ENCODE peak calls at places on chromosome 16, in ten cellular contexts. One of them, this sample, is unnamed.

GRCh38 chr16:58883131-58883530 is 149.0 kb upstream of the GOT2 start:
- DNase-seq in NCI-H510A: no peak
- DNase-seq in HT-29: no peak
- DNase-seq in stimulated activated CD8-positive, alpha-beta memory T cell treated with anti-CD3 and anti-CD28 coated beads, Interleukin-4, amount 100 ng/mL, for 1 hour: no peak
- DNase-seq in stimulated activated naive CD8-positive, alpha-beta T cell treated with anti-CD3 and anti-CD28 coated beads, Interleukin-15, Interleukin-2, amounts not matched to agents 100 U/mL and 50 U/mL, for 24 hours: no peak
- DNase-seq in activated T-helper 1 cell treated with Interleukin-2 at 50 U/mL for 16 hours: no peak
- DNase-seq in NCI-H460: no peak
- DNase-seq in nephron progenitor cell: no peak
- DNase-seq in RPMI7951: no peak
- DNase-seq in nucleus accumbens: no peak
- DNase-seq in this sample: no peak

GRCh38 chr16:86171329-86171728 is 272.4 kb downstream of the IRF8 start:
- DNase-seq in stimulated activated naive CD8-positive, alpha-beta T cell treated with anti-CD3 and anti-CD28 coated beads, Interleukin-15, Interleukin-2, amounts not matched to agents 100 U/mL and 50 U/mL, for 24 hours: no peak
- DNase-seq in nephron progenitor cell: no peak
- DNase-seq in stimulated activated CD8-positive, alpha-beta memory T cell treated with anti-CD3 and anti-CD28 coated beads, Interleukin-4, amount 100 ng/mL, for 1 hour: no peak
- DNase-seq in NCI-H510A: no peak
- DNase-seq in NCI-H460: no peak
- DNase-seq in RPMI7951: peak
- DNase-seq in HT-29: no peak
- DNase-seq in nucleus accumbens: no peak
- DNase-seq in activated T-helper 1 cell treated with Interleukin-2 at 50 U/mL for 16 hours: no peak
- DNase-seq in this sample: no peak

GRCh38 chr16:11142951-11143740 is 112.9 kb downstream of the SOCS1 start:
- DNase-seq in nucleus accumbens: no peak
- DNase-seq in stimulated activated naive CD8-positive, alpha-beta T cell treated with anti-CD3 and anti-CD28 coated beads, Interleukin-15, Interleukin-2, amounts not matched to agents 100 U/mL and 50 U/mL, for 24 hours: no peak
- DNase-seq in activated T-helper 1 cell treated with Interleukin-2 at 50 U/mL for 16 hours: no peak
- DNase-seq in RPMI7951: no peak
- DNase-seq in NCI-H460: no peak
- DNase-seq in HT-29: peak
- DNase-seq in nephron progenitor cell: no peak
- DNase-seq in stimulated activated CD8-positive, alpha-beta memory T cell treated with anti-CD3 and anti-CD28 coated beads, Interleukin-4, amount 100 ng/mL, for 1 hour: no peak
- DNase-seq in NCI-H510A: no peak
- DNase-seq in this sample: no peak

GRCh38 chr16:84278968-84279367 is 15.7 kb upstream of the WFDC1 start:
- DNase-seq in RPMI7951: no peak
- DNase-seq in stimulated activated CD8-positive, alpha-beta memory T cell treated with anti-CD3 and anti-CD28 coated beads, Interleukin-4, amount 100 ng/mL, for 1 hour: no peak
- DNase-seq in nucleus accumbens: peak
- DNase-seq in NCI-H510A: no peak
- DNase-seq in nephron progenitor cell: peak
- DNase-seq in stimulated activated naive CD8-positive, alpha-beta T cell treated with anti-CD3 and anti-CD28 coated beads, Interleukin-15, Interleukin-2, amounts not matched to agents 100 U/mL and 50 U/mL, for 24 hours: no peak
- DNase-seq in HT-29: no peak
- DNase-seq in activated T-helper 1 cell treated with Interleukin-2 at 50 U/mL for 16 hours: no peak
- DNase-seq in NCI-H460: no peak
- DNase-seq in this sample: no peak

GRCh38 chr16:11134722-11135121 is 121.3 kb downstream of the SOCS1 start:
- DNase-seq in NCI-H460: no peak
- DNase-seq in activated T-helper 1 cell treated with Interleukin-2 at 50 U/mL for 16 hours: no peak
- DNase-seq in HT-29: no peak
- DNase-seq in NCI-H510A: no peak
- DNase-seq in nucleus accumbens: no peak
- DNase-seq in nephron progenitor cell: no peak
- DNase-seq in stimulated activated naive CD8-positive, alpha-beta T cell treated with anti-CD3 and anti-CD28 coated beads, Interleukin-15, Interleukin-2, amounts not matched to agents 100 U/mL and 50 U/mL, for 24 hours: no peak
- DNase-seq in stimulated activated CD8-positive, alpha-beta memory T cell treated with anti-CD3 and anti-CD28 coated beads, Interleukin-4, amount 100 ng/mL, for 1 hour: no peak
- DNase-seq in RPMI7951: no peak
- DNase-seq in this sample: no peak

GRCh38 chr16:21656795-21657768 is 4.7 kb upstream of the IGSF6 start:
- DNase-seq in stimulated activated CD8-positive, alpha-beta memory T cell treated with anti-CD3 and anti-CD28 coated beads, Interleukin-4, amount 100 ng/mL, for 1 hour: no peak
- DNase-seq in HT-29: peak
- DNase-seq in stimulated activated naive CD8-positive, alpha-beta T cell treated with anti-CD3 and anti-CD28 coated beads, Interleukin-15, Interleukin-2, amounts not matched to agents 100 U/mL and 50 U/mL, for 24 hours: no peak
- DNase-seq in NCI-H460: peak
- DNase-seq in NCI-H510A: no peak
- DNase-seq in activated T-helper 1 cell treated with Interleukin-2 at 50 U/mL for 16 hours: no peak
- DNase-seq in nucleus accumbens: no peak
- DNase-seq in RPMI7951: peak
- DNase-seq in nephron progenitor cell: peak
- DNase-seq in this sample: peak

GRCh38 chr16:89383095-89384003 is 107.0 kb downstream of the ANKRD11 start:
- DNase-seq in stimulated activated CD8-positive, alpha-beta memory T cell treated with anti-CD3 and anti-CD28 coated beads, Interleukin-4, amount 100 ng/mL, for 1 hour: no peak
- DNase-seq in stimulated activated naive CD8-positive, alpha-beta T cell treated with anti-CD3 and anti-CD28 coated beads, Interleukin-15, Interleukin-2, amounts not matched to agents 100 U/mL and 50 U/mL, for 24 hours: no peak
- DNase-seq in nephron progenitor cell: peak
- DNase-seq in nucleus accumbens: no peak
- DNase-seq in NCI-H460: no peak
- DNase-seq in HT-29: peak
- DNase-seq in activated T-helper 1 cell treated with Interleukin-2 at 50 U/mL for 16 hours: no peak
- DNase-seq in NCI-H510A: peak
- DNase-seq in RPMI7951: peak
- DNase-seq in this sample: peak

GRCh38 chr16:88617268-88618031 is 20.9 kb upstream of the IL17C start:
- DNase-seq in RPMI7951: no peak
- DNase-seq in nucleus accumbens: no peak
- DNase-seq in activated T-helper 1 cell treated with Interleukin-2 at 50 U/mL for 16 hours: no peak
- DNase-seq in NCI-H510A: peak
- DNase-seq in NCI-H460: no peak
- DNase-seq in stimulated activated CD8-positive, alpha-beta memory T cell treated with anti-CD3 and anti-CD28 coated beads, Interleukin-4, amount 100 ng/mL, for 1 hour: no peak
- DNase-seq in nephron progenitor cell: no peak
- DNase-seq in HT-29: no peak
- DNase-seq in stimulated activated naive CD8-positive, alpha-beta T cell treated with anti-CD3 and anti-CD28 coated beads, Interleukin-15, Interleukin-2, amounts not matched to agents 100 U/mL and 50 U/mL, for 24 hours: no peak
- DNase-seq in this sample: no peak

GRCh38 chr16:49150341-49150740 is 131.3 kb downstream of the CBLN1 start:
- DNase-seq in nephron progenitor cell: peak
- DNase-seq in nucleus accumbens: no peak
- DNase-seq in stimulated activated CD8-positive, alpha-beta memory T cell treated with anti-CD3 and anti-CD28 coated beads, Interleukin-4, amount 100 ng/mL, for 1 hour: no peak
- DNase-seq in NCI-H460: no peak
- DNase-seq in NCI-H510A: no peak
- DNase-seq in RPMI7951: no peak
- DNase-seq in HT-29: no peak
- DNase-seq in activated T-helper 1 cell treated with Interleukin-2 at 50 U/mL for 16 hours: no peak
- DNase-seq in stimulated activated naive CD8-positive, alpha-beta T cell treated with anti-CD3 and anti-CD28 coated beads, Interleukin-15, Interleukin-2, amounts not matched to agents 100 U/mL and 50 U/mL, for 24 hours: no peak
- DNase-seq in this sample: no peak

GRCh38 chr16:88939814-88940195 is 37.2 kb downstream of the CBFA2T3 start:
- DNase-seq in HT-29: no peak
- DNase-seq in nephron progenitor cell: no peak
- DNase-seq in stimulated activated CD8-positive, alpha-beta memory T cell treated with anti-CD3 and anti-CD28 coated beads, Interleukin-4, amount 100 ng/mL, for 1 hour: no peak
- DNase-seq in NCI-H510A: no peak
- DNase-seq in activated T-helper 1 cell treated with Interleukin-2 at 50 U/mL for 16 hours: no peak
- DNase-seq in stimulated activated naive CD8-positive, alpha-beta T cell treated with anti-CD3 and anti-CD28 coated beads, Interleukin-15, Interleukin-2, amounts not matched to agents 100 U/mL and 50 U/mL, for 24 hours: no peak
- DNase-seq in nucleus accumbens: no peak
- DNase-seq in RPMI7951: no peak
- DNase-seq in NCI-H460: no peak
- DNase-seq in this sample: no peak

GRCh38 chr16:66278111-66278531 is 88.4 kb upstream of the CDH5 start:
- DNase-seq in NCI-H460: no peak
- DNase-seq in NCI-H510A: peak
- DNase-seq in nucleus accumbens: no peak
- DNase-seq in HT-29: peak
- DNase-seq in nephron progenitor cell: no peak
- DNase-seq in stimulated activated CD8-positive, alpha-beta memory T cell treated with anti-CD3 and anti-CD28 coated beads, Interleukin-4, amount 100 ng/mL, for 1 hour: no peak
- DNase-seq in activated T-helper 1 cell treated with Interleukin-2 at 50 U/mL for 16 hours: no peak
- DNase-seq in RPMI7951: no peak
- DNase-seq in stimulated activated naive CD8-positive, alpha-beta T cell treated with anti-CD3 and anti-CD28 coated beads, Interleukin-15, Interleukin-2, amounts not matched to agents 100 U/mL and 50 U/mL, for 24 hours: no peak
- DNase-seq in this sample: no peak

This sample was measured in K562.